ENCODE peak calls at places on chromosome 15, in nine cellular contexts. A, R, C, D, V, O, W, L and Q are unnamed samples. For H3K4me1, the result is how much of the 10 kb centered on the place peaks cover.

GRCh38 chr15:95226835-95227234 is 995.5 kb downstream of the MCTP2 start:
- DNase-seq in D (no peak), A (no peak), O (no peak), R (no peak), C (no peak), L (no peak), V (no peak), W (no peak), Q (no peak)

GRCh38 chr15:88274534-88275460 is 18.3 kb upstream of the NTRK3 start:
- DNase-seq in A (peak), C (peak), L (peak), V (peak), W (no peak), O (peak), R (peak), D (peak), Q (peak)

GRCh38 chr15:58053236-58054153 is 12.0 kb downstream of the ALDH1A2 start:
- DNase-seq in R (no peak), A (no peak), L (peak), O (no peak), C (no peak), W (no peak), V (no peak), D (no peak), Q (no peak)

GRCh38 chr15:32866486-32867312 is 148.9 kb downstream of the GREM1 start:
- DNase-seq in D (no peak), A (no peak), C (no peak), R (no peak), V (no peak), O (no peak), W (no peak), L (peak), Q (no peak)

GRCh38 chr15:75725719-75726607 is 13.3 kb upstream of the CSPG4 start:
- DNase-seq in L (no peak), V (no peak), R (no peak), D (no peak), W (no peak), A (no peak), O (peak), C (no peak), Q (no peak)

GRCh38 chr15:64851503-64851840 is 9.8 kb downstream of the PLEKHO2 start:
- DNase-seq in L (peak), V (no peak), R (no peak), W (no peak), D (peak), A (no peak), C (no peak), O (no peak), Q (no peak)

GRCh38 chr15:67242665-67243064 is 11.8 kb downstream of the AAGAB start:
- DNase-seq in C (no peak), W (no peak), V (no peak), D (peak), A (no peak), O (no peak), R (no peak), L (no peak), Q (no peak)

GRCh38 chr15:67914537-67915373 is 74.9 kb upstream of the RNU6-1 start:
- DNase-seq in L (peak), O (peak), V (peak), C (peak), R (peak), D (peak), W (peak), A (peak), Q (no peak)

GRCh38 chr15:55829826-55830225 is 86.9 kb upstream of the PRTG start:
- DNase-seq in D (no peak), A (no peak), R (no peak), C (no peak), W (no peak), L (no peak), V (no peak), O (no peak), Q (no peak)

GRCh38 chr15:90407871-90408317 is 19.9 kb downstream of the IQGAP1 start:
- DNase-seq in O (no peak), W (no peak), D (no peak), C (no peak), L (no peak), R (no peak), V (no peak), A (peak), Q (no peak)

GRCh38 chr15:90405208-90405607 is 17.2 kb downstream of the IQGAP1 start:
- DNase-seq in C (no peak), L (no peak), V (no peak), R (no peak), D (no peak), W (no peak), A (no peak), O (no peak), Q (no peak)

GRCh38 chr15:90412356-90413194 is 24.5 kb downstream of the IQGAP1 start:
- DNase-seq in L (no peak), D (peak), V (peak), R (no peak), W (no peak), C (no peak), O (no peak), A (peak), Q (no peak)

GRCh38 chr15:90411176-90411575 is 23.1 kb downstream of the IQGAP1 start:
- DNase-seq in L (no peak), W (no peak), O (no peak), V (no peak), D (no peak), A (no peak), C (no peak), R (no peak), Q (no peak)

GRCh38 chr15:90408657-90409056 is 20.6 kb downstream of the IQGAP1 start:
- DNase-seq in A (no peak), V (no peak), D (no peak), O (no peak), L (no peak), W (no peak), R (no peak), C (no peak), Q (no peak)
- H3K4me1 ChIP-seq in A (under half), V (half or more), D (half or more), O (under half), L (under half), W (half or more), R (under half), C (under half), Q (under half)

DNA sequence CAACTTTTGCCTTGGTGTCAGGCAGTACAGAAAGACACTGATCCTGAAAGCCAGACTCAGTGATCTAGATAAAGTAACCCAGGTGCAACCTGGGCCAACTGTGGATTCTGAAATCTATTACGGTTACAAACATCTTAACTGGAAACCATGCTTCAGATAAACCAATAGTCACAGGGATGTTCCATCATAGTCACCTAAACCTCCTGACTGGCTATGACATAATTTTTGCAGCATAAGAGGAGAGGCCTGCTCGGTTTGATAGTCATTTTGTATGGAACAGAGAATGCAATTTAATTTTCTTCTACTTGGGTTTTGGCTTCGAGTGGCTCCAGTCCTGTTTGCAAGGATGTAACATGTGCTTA is 3.7 kb downstream of the SLCO3A1 start:
- DNase-seq in A (no peak), O (no peak), V (no peak), W (no peak), R (no peak), C (no peak), L (no peak), D (no peak), Q (no peak)
- H3K4me3 ChIP-seq in A (no peak), O (no peak), V (no peak), W (no peak), R (no peak), C (no peak), L (no peak), D (no peak), Q (no peak)

DNA sequence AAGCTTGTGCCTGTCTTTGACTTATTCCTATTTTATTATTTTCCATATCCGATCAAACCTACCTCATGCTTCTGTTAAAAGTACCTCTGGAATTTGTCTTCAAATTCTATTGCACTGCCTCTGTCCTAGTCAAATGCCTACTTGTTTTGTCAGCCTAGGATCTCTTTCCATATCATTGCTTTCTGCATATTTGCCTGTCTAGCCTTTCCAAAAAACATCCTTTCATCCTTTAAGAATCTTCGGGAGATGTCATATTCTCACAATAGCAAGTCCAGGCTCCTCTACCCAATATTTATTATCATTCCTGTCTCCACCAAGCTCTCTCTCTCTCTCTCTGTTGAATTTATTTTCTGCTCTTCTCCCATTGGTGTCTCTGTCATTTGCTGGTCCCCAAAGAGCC is 80.1 kb downstream of the LRRC28 start:
- DNase-seq in R (no peak), W (no peak), L (no peak), A (no peak), C (no peak), O (no peak), D (no peak), V (no peak), Q (no peak)
- H3K4me1 ChIP-seq in R (under half), W (under half), L (under half), A (under half), C (under half), O (under half), D (under half), V (under half), Q (under half)

DNA sequence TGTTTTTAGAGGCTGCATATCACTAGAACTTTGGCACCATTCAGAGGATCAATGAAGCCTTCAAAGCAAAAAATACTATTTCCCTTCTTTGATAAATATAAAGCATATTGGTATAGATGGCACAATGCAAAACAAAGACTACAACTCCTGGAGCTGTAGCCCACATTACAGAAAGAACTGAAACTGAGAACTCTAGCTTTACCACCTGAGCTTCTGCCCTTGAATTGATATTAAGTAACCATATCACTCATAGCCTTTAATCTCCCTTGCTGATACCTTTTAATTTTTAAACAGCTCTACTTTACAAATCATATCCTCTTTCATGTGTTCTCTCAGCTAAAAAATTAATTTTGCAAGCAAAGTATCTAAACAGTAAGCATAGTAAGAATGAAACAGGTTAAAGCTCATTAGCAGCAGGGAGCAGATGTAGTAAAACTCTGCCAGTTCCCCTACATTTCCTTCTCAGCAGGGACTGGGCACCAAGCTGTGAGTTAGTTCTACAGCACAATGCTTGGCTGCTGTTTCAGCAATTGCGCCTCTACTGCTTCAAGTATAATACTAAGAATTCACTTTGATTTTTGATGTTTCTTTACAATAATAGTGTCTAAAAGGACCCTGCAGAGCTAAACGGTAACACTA is 97.9 kb upstream of the NANOGP8 start:
- DNase-seq in R (peak), A (peak), C (no peak), O (no peak), L (peak), W (no peak), V (no peak), D (peak), Q (no peak)
- H3K4me3 ChIP-seq in R (no peak), A (no peak), C (no peak), O (no peak), L (peak), W (no peak), V (no peak), D (no peak), Q (no peak)

GRCh38 chr15:63051701-63052066 is 9.1 kb downstream of the TPM1 start:
- DNase-seq in W (no peak), O (no peak), L (no peak), R (no peak), V (no peak), C (no peak), A (no peak), D (no peak), Q (no peak)
- H3K4me1 ChIP-seq in W (half or more), O (under half), L (under half), R (under half), V (half or more), C (under half), A (under half), D (under half), Q (under half)